ENCODE peak calls at places on chromosomes 5 and 9, in seven cellular contexts. N is heart left ventricle, Z is nucleus accumbens, A is NCI-H345, G is neuronal stem cell, R is NCI-H82, L is neural progenitor cell. M is an unnamed sample.

GRCh38 chr9:78009156-78009555 is 22.5 kb downstream of the GNAQ start:
- DNase-seq in N (no peak), Z (no peak), A (peak), G (no peak), R (no peak), L (no peak), M (no peak)

GRCh38 chr9:107547772-107548297 is 58.3 kb upstream of the KLF4 start:
- DNase-seq in N (no peak), Z (no peak), A (no peak), G (no peak), R (no peak), L (no peak), M (no peak)

GRCh38 chr5:82349651-82350050 is 71.5 kb upstream of the RPS23 start:
- DNase-seq in N (no peak), Z (no peak), A (no peak), G (peak), R (peak), L (peak), M (peak)

GRCh38 chr9:106953166-106953565 is 90.2 kb downstream of the ZNF462 start:
- DNase-seq in N (no peak), Z (no peak), A (no peak), G (no peak), R (no peak), L (no peak), M (no peak)

GRCh38 chr5:76016258-76016657 is 66.9 kb upstream of the SV2C start:
- DNase-seq in N (no peak), Z (no peak), A (no peak), G (no peak), R (peak), L (no peak), M (no peak)

GRCh38 chr9:93183663-93184438 is at the start of gene WNK2:
- DNase-seq in N (no peak), Z (peak), A (peak), G (peak), R (peak), L (peak), M (no peak)

GRCh38 chr9:88085481-88085880 is 52.8 kb downstream of the SPATA31C2 start:
- DNase-seq in N (no peak), Z (no peak), A (no peak), G (no peak), R (no peak), L (no peak), M (no peak)

GRCh38 chr5:92907914-92908606 is 673.0 kb downstream of the NR2F1-AS1 start:
- DNase-seq in N (no peak), Z (no peak), A (no peak), G (no peak), R (no peak), L (no peak), M (peak)

GRCh38 chr9:120383999-120384924 is 195.7 kb downstream of the CDK5RAP2 start:
- DNase-seq in N (no peak), Z (no peak), A (peak), G (peak), R (no peak), L (peak), M (peak)

GRCh38 chr9:89410709-89411111 is 87.2 kb downstream of the SEMA4D start:
- DNase-seq in N (no peak), Z (no peak), A (no peak), G (no peak), R (no peak), L (no peak), M (no peak)

GRCh38 chr9:101311759-101312420 is 72.9 kb downstream of the BAAT start:
- DNase-seq in N (no peak), Z (no peak), A (peak), G (peak), R (peak), L (peak), M (peak)

GRCh38 chr9:97889941-97890557 is 32.3 kb downstream of the TRMO start:
- DNase-seq in N (no peak), Z (no peak), A (no peak), G (peak), R (peak), L (peak), M (peak)

GRCh38 chr5:146461319-146461718 is 14.2 kb downstream of the TCERG1 start:
- DNase-seq in N (no peak), Z (no peak), A (no peak), G (no peak), R (no peak), L (no peak), M (peak)

GRCh38 chr5:7668161-7668560 is 182.8 kb downstream of the CFAP90 start:
- DNase-seq in N (no peak), Z (no peak), A (no peak), G (no peak), R (peak), L (no peak), M (no peak)

GRCh38 chr5:44387911-44388310 is 1.3 kb downstream of the FGF10 start:
- DNase-seq in N (peak), Z (no peak), A (no peak), G (no peak), R (no peak), L (peak), M (no peak)

GRCh38 chr5:135016926-135017325 is 17.1 kb downstream of the PITX1 start:
- DNase-seq in N (no peak), Z (no peak), A (no peak), G (no peak), R (no peak), L (no peak), M (no peak)

M was measured in lung microvascular endothelial cell.